ENCODE peak calls at places on chromosomes 7 and 10, in four cellular contexts. J, G, H and M are unnamed samples.

GRCh38 chr7:74052628-74053027 is 24.7 kb downstream of the ELN start:
- DNase-seq in J (no peak), G (no peak), H (no peak), M (no peak)

GRCh38 chr7:155188357-155188756 is 109.3 kb upstream of the INSIG1 start:
- DNase-seq in J (no peak), G (no peak), H (no peak), M (no peak)

GRCh38 chr10:69769395-69769989 is 32.2 kb upstream of the COL13A1 start:
- DNase-seq in J (peak), G (no peak), H (no peak), M (peak)

GRCh38 chr10:60578217-60578616 is 188.5 kb upstream of the ANK3 start:
- DNase-seq in J (no peak), G (no peak), H (no peak), M (no peak)

GRCh38 chr10:48291190-48291589 is 15.3 kb upstream of the MAPK8 start:
- DNase-seq in J (no peak), G (peak), H (peak), M (no peak)

GRCh38 chr7:128791121-128791967 is 424 bp upstream of the CCDC136 start:
- DNase-seq in J (peak), G (peak), H (no peak), M (peak)

GRCh38 chr7:26189000-26189539 is 11.5 kb downstream of the HNRNPA2B1 start:
- DNase-seq in J (no peak), G (no peak), H (no peak), M (no peak)

GRCh38 chr10:100872034-100872791 is 40.5 kb upstream of the SLF2 start:
- DNase-seq in J (peak), G (peak), H (no peak), M (peak)

GRCh38 chr10:14173391-14173705 is 157.4 kb downstream of the FRMD4A start:
- DNase-seq in J (peak), G (no peak), H (no peak), M (no peak)

GRCh38 chr7:137981175-137981574 is 20.7 kb downstream of the CREB3L2 start:
- DNase-seq in J (no peak), G (no peak), H (no peak), M (peak)

GRCh38 chr7:27606270-27607209 is 56.1 kb downstream of the HIBADH start:
- DNase-seq in J (peak), G (no peak), H (peak), M (peak)

GRCh38 chr7:47482013-47482761 is 99.7 kb downstream of the TNS3 start:
- DNase-seq in J (peak), G (peak), H (no peak), M (no peak)

GRCh38 chr7:157964521-157964920 is 623.1 kb downstream of the PTPRN2 start:
- DNase-seq in J (no peak), G (no peak), H (no peak), M (no peak)

GRCh38 chr7:141416691-141417268 is 134.4 kb upstream of the AGK start:
- DNase-seq in J (no peak), G (no peak), H (no peak), M (no peak)

GRCh38 chr10:77715081-77715480 is 77.5 kb upstream of the KCNMA1 start:
- DNase-seq in J (no peak), G (peak), H (peak), M (peak)

GRCh38 chr10:59753267-59753666 is at the start of gene MRLN:
- DNase-seq in J (no peak), G (no peak), H (no peak), M (no peak)

GRCh38 chr10:132403511-132404168 is 6.6 kb downstream of the PWWP2B start:
- DNase-seq in J (no peak), G (no peak), H (no peak), M (no peak)

GRCh38 chr7:92633211-92633906 is 43.2 kb upstream of the FAM133B start:
- DNase-seq in J (peak), G (peak), H (peak), M (peak)

GRCh38 chr7:6385110-6385792 is 62.5 kb downstream of the DAGLB start:
- DNase-seq in J (peak), G (no peak), H (peak), M (peak)

GRCh38 chr10:20240643-20241042 is 424.4 kb downstream of the PLXDC2 start:
- DNase-seq in J (no peak), G (no peak), H (no peak), M (no peak)

GRCh38 chr7:130734525-130735272 is 692 bp upstream of the KLF14 start:
- DNase-seq in J (peak), G (no peak), H (no peak), M (no peak)

GRCh38 chr7:53531-53930 is 138.8 kb upstream of the FAM20C start:
- DNase-seq in J (no peak), G (no peak), H (no peak), M (no peak)

GRCh38 chr10:77501152-77501845 is 136.3 kb downstream of the KCNMA1 start:
- DNase-seq in J (peak), G (no peak), H (no peak), M (peak)

GRCh38 chr7:5997210-5997808 is 11.5 kb downstream of the PMS2 start:
- DNase-seq in J (peak), G (peak), H (peak), M (peak)

GRCh38 chr7:36286241-36286640 is 103.4 kb upstream of the ANLN start:
- DNase-seq in J (no peak), G (no peak), H (no peak), M (no peak)

GRCh38 chr7:80905334-80905733 is 13.5 kb downstream of the SEMA3C start:
- DNase-seq in J (no peak), G (no peak), H (no peak), M (no peak)

GRCh38 chr7:107594961-107595737 is 15.1 kb downstream of the BCAP29 start:
- DNase-seq in J (peak), G (no peak), H (no peak), M (no peak)

GRCh38 chr10:130013938-130014733 is 50.1 kb upstream of the EBF3 start:
- DNase-seq in J (no peak), G (no peak), H (no peak), M (no peak)

GRCh38 chr10:125550362-125550761 is 132.6 kb downstream of the TEX36 start:
- DNase-seq in J (no peak), G (no peak), H (no peak), M (no peak)

GRCh38 chr10:122248356-122249302 is 22.5 kb upstream of the BTBD16 start:
- DNase-seq in J (no peak), G (no peak), H (no peak), M (no peak)

GRCh38 chr7:35549781-35550180 is 145.2 kb downstream of the HERPUD2 start:
- DNase-seq in J (no peak), G (no peak), H (no peak), M (no peak)

GRCh38 chr10:97058521-97058920 is 127.2 kb downstream of the SLIT1 start:
- DNase-seq in J (no peak), G (no peak), H (no peak), M (no peak)

GRCh38 chr10:26486985-26487850 is 49.1 kb downstream of the APBB1IP start:
- DNase-seq in J (peak), G (no peak), H (peak), M (peak)

GRCh38 chr7:43439631-43440401 is 143.1 kb upstream of the STK17A start:
- DNase-seq in J (peak), G (peak), H (peak), M (peak)

GRCh38 chr7:29471444-29472138 is 92.0 kb upstream of the PRR15 start:
- DNase-seq in J (no peak), G (no peak), H (peak), M (peak)

GRCh38 chr7:122306320-122307227 is 2.0 kb upstream of the FEZF1 start:
- DNase-seq in J (no peak), G (no peak), H (no peak), M (no peak)

GRCh38 chr7:31974351-31974750 is 95.9 kb downstream of the PDE1C start:
- DNase-seq in J (no peak), G (no peak), H (no peak), M (no peak)

GRCh38 chr10:104332243-104333036 is 5.8 kb downstream of the ITPRIP start:
- DNase-seq in J (no peak), G (peak), H (no peak), M (no peak)

DNA sequence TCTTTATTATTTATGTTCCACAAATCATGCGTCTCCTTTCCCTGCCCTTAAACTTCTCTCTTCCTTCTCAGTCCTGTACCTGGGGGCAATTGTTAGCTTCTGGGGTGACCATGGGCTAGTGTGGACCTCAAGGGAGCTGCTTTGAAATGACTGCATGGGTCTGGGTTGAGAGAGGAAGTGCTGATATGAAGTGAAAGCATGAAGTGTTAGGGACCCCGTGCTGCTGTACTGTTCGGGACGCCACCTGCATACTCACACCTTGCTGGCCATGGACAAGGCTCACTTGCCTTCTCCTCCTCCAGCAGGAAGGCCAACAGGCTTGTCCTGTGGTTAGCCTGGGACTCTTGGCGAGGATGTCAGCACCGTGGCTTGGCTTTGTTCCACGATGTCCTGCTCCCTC is 56.7 kb downstream of the MTPN start:
- DNase-seq in J (no peak), G (no peak), H (no peak), M (no peak)
- TF ChIP-seq MAZ in J (no peak), G (no peak), H (no peak), M (no peak)

GRCh38 chr7:68787586-68787985 is 810.7 kb upstream of the AUTS2 start:
- DNase-seq in J (no peak), G (no peak), H (no peak), M (no peak)
- TF ChIP-seq MAZ in J (no peak), G (no peak), H (no peak), M (no peak)

GRCh38 chr10:118870467-118871243 is 115.9 kb upstream of the CACUL1 start:
- DNase-seq in J (peak), G (no peak), H (peak), M (peak)
- TF ChIP-seq MAZ in J (no peak), G (no peak), H (no peak), M (no peak)

DNA sequence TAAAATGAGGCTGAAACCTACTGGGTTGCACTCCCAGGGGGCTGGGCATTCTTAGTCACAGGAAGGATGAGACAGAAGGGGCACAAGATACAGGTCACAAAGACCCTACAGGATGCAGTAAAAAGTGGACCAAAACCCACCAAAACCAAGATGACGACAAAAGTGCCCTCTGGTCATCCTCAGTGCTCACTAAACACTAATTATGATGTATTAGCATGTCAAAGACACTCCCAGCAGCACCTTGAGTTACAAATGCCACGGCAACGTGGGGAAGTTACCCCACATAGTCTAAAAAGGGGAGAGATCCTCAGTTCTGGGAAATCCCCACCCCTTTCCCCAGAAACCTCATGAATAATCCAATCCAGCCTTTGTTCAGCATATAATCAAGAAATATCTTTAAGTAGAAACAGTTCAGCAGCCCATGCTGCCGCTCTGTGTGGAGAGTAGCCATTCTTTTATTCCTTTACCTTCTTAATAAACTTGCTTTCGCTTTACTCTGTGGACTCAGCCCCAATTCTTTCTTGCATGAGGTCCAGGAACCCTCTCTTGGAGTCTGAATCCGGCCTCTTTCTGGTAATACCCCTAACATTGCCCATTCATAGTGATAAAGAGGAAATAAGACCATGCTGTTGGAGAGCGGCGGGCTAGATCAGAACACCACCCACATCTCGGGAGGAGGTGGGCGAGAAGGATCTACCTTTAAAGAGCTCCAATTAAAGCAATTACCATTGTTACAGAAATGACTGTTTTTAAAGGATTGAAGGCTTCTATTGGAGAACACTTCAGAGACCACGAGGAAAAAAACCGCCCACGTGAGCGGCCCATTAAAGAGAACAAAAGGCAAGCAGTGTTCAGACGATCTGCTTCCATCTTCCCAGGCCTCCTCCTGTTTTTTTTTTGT is 170.9 kb downstream of the USP6NL start:
- DNase-seq in J (no peak), G (no peak), H (no peak), M (no peak)
- TF ChIP-seq MAZ in J (no peak), G (no peak), H (no peak), M (no peak)

DNA sequence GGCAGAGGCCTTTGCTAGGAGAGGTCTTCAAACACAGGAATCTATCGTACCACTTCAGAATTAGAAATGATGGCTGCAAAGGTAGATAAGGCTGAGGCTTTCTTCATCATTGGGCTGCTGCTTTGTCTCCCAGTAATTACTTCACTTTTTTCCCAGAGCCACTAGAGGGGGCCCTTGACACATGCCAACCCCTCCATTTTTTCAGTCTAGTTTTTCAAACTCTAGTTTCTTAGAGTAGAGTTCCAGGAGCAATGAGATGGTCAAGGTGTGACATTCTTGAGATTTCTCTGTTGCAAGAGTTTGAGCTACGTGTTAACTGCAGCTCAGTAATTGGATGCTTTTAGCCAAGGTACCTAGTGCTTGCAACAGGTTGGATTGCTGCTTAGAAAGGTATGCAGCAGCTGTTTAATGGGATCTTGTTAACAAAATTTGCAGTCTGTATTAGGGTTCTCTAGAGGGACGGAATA is 33.8 kb upstream of the RBM20 start:
- DNase-seq in J (peak), G (peak), H (peak), M (peak)
- TF ChIP-seq MAZ in J (no peak), G (no peak), H (no peak), M (no peak)

DNA sequence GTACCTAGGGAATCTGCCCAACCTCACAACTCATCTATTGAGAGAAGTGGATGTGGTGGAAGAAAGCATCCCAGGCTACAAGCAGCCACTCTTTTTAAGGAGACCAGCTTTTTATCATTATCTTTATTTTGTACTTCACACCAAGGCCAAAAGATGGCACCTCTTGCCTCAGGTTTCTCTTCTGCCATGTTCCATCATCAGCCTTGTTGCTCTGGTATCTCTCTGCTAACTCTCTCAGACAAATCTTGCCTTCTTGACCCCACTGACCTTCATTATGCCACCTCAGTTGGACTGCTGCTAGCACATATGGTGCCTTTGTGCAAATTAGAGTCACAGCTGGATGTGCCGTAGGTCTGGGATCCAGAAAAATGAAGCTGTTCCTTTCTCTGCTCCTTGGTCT is 47.2 kb upstream of the DYNC1I1 start:
- DNase-seq in J (no peak), G (no peak), H (no peak), M (peak)
- TF ChIP-seq MAZ in J (no peak), G (no peak), H (no peak), M (no peak)

GRCh38 chr7:3042861-3043489 is 692 bp downstream of the CARD11 start:
- DNase-seq in J (no peak), G (peak), H (no peak), M (no peak)

GRCh38 chr7:3042301-3042700 is 1.4 kb downstream of the CARD11 start:
- DNase-seq in J (no peak), G (no peak), H (no peak), M (no peak)

GRCh38 chr7:3039787-3040186 is 3.9 kb downstream of the CARD11 start:
- DNase-seq in J (no peak), G (no peak), H (no peak), M (no peak)

GRCh38 chr7:3043544-3044395 is at the start of gene CARD11:
- DNase-seq in J (no peak), G (peak), H (no peak), M (no peak)
- TF ChIP-seq MAZ in J (no peak), G (peak), H (no peak), M (no peak)

GRCh38 chr7:30965372-30965771 is 1.6 kb downstream of the GHRHR start:
- DNase-seq in J (no peak), G (no peak), H (no peak), M (no peak)

GRCh38 chr7:30965883-30966282 is 2.1 kb downstream of the GHRHR start:
- DNase-seq in J (no peak), G (no peak), H (no peak), M (no peak)

GRCh38 chr7:30968747-30969603 is 5.2 kb downstream of the GHRHR start:
- DNase-seq in J (no peak), G (peak), H (no peak), M (no peak)

GRCh38 chr7:30968294-30968693 is 4.5 kb downstream of the GHRHR start:
- DNase-seq in J (no peak), G (no peak), H (no peak), M (no peak)

DNA sequence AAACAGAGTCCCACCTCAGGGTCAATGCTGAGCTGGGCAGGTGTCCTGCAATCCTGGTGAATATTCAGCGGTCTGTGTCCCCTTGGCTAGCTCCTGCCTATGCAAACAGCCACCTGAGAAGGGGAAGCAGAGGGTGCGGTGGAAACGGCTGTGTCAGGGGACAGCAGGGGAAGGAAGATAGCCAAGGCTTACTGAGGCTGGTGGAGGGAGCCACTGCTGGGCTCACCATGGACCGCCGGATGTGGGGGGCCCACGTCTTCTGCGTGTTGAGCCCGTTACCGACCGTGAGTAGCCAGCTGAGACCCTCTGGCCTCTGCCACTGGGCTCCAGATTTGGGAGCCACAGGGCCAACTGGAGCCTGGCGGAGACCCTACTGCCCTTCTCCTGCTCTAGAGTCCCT is at the start of gene GHRHR:
- DNase-seq in J (no peak), G (no peak), H (no peak), M (no peak)
- TF ChIP-seq MAZ in J (no peak), G (no peak), H (no peak), M (no peak)

GRCh38 chr10:80468002-80468401 is 13.9 kb downstream of the TSPAN14 start:
- DNase-seq in J (no peak), G (peak), H (no peak), M (no peak)

GRCh38 chr10:80470266-80470665 is 16.2 kb downstream of the TSPAN14 start:
- DNase-seq in J (no peak), G (no peak), H (no peak), M (no peak)

GRCh38 chr10:80466724-80467326 is 12.7 kb downstream of the TSPAN14 start:
- DNase-seq in J (no peak), G (no peak), H (no peak), M (no peak)

GRCh38 chr10:80471009-80471408 is 16.9 kb downstream of the TSPAN14 start:
- DNase-seq in J (no peak), G (no peak), H (no peak), M (no peak)

DNA sequence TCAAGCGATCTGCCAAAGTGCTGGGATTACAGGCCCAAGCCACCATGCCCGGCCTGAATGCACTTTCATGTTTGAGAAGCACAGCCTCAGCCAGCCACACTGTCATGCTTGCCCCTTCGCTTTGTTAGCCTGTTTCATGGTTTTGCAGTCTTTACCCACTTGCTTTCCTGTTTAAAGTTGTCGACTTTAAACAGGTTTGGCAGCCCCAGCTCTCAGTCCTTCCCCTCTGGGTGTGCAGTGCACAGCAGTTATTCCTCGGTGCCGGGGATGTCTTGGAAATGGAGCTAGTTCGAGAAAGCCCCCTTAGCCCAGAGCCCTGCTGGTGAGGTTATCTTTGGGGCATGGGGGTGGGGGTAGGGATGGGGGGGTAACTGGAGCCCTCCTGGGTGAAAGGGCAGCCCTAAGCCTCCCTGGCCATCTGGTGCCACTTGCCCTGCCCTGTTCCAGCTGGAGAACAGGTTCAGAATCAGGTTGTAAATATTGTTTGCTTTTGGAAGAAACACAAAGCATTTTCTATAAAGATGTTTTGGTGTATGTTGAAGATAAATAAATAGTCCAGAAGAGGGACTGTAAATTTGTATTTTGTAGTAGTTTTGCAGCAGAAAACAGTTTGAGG is 14.8 kb downstream of the TSPAN14 start:
- DNase-seq in J (no peak), G (no peak), H (no peak), M (no peak)
- TF ChIP-seq MAZ in J (no peak), G (no peak), H (no peak), M (no peak)